ENCODE peak calls at places on chromosomes 1 and 21, in seven cellular contexts. P is omental fat pad; C is Daoy; U is naive thymus-derived CD8-positive, alpha-beta T cell; Z is right cardiac atrium; D is NCI-H1417 treated with DMSO at 0.1 percent for 48 hours; M is Caki2. S is an unnamed sample.

GRCh38 chr1:180988221-180988826 is 34.3 kb downstream of the STX6 start:
- DNase-seq in P (no peak), C (no peak), U (no peak), Z (no peak), D (no peak), M (peak; percentile 15), S (no peak)

GRCh38 chr21:41429305-41429704 is 3.3 kb downstream of the MX1 start:
- DNase-seq in P (no peak), C (no peak), U (no peak), Z (no peak), D (no peak), M (no peak), S (no peak)

GRCh38 chr1:80918365-80918764 is 882.4 kb upstream of the ADGRL2 start:
- DNase-seq in P (no peak), C (no peak), U (no peak), Z (no peak), D (no peak), M (no peak), S (no peak)

GRCh38 chr21:33691945-33692594 is 49.8 kb downstream of the ITSN1 start:
- DNase-seq in P (no peak), C (no peak), U (no peak), Z (no peak), D (no peak), M (no peak), S (no peak)

GRCh38 chr1:36094621-36095061 is 5.9 kb downstream of the ADPRS start:
- DNase-seq in P (no peak), C (no peak), U (no peak), Z (no peak), D (no peak), M (no peak), S (no peak)

GRCh38 chr1:36420836-36421317 is 23.2 kb upstream of the LSM10 start:
- DNase-seq in P (peak; percentile 85), C (peak; percentile 91), U (peak; percentile 89), Z (peak; percentile 84), D (peak; percentile 4), M (peak; percentile 74), S (peak; percentile 79)

GRCh38 chr1:234631721-234632125 is 21.7 kb upstream of the IRF2BP2 start:
- DNase-seq in P (no peak), C (peak; percentile 92), U (no peak), Z (peak; percentile 21), D (no peak), M (peak; percentile 69), S (no peak)

GRCh38 chr21:34215911-34216310 is 142.5 kb downstream of the MRPS6 start:
- DNase-seq in P (no peak), C (no peak), U (no peak), Z (peak; percentile 28), D (no peak), M (no peak), S (no peak)

GRCh38 chr1:33001282-33001681 is 35.4 kb downstream of the AK2 start:
- DNase-seq in P (no peak), C (no peak), U (no peak), Z (no peak), D (no peak), M (no peak), S (peak; percentile 16)

GRCh38 chr1:9473032-9473792 is 66.1 kb upstream of the SLC25A33 start:
- DNase-seq in P (peak; percentile 36), C (peak; percentile 96), U (no peak), Z (peak; percentile 89), D (peak; percentile 28), M (peak; percentile 79), S (no peak)

GRCh38 chr1:171126504-171126903 is 35.8 kb downstream of the FMO3 start:
- DNase-seq in P (no peak), C (no peak), U (no peak), Z (peak; percentile 33), D (no peak), M (no peak), S (no peak)

GRCh38 chr1:215475719-215476525 is 91.2 kb upstream of the KCTD3 start:
- DNase-seq in P (no peak), C (peak; percentile 8), U (no peak), Z (no peak), D (peak; percentile 19), M (peak; percentile 48), S (no peak)

S was measured in AML-193.